ENCODE peak calls at places on chromosomes 3 and 15, in six cellular contexts. Y is pancreas; S is CD8-positive, alpha-beta memory T cell; V is foreskin keratinocyte; Q is keratinocyte; W is hepatocyte. D is an unnamed sample.

GRCh38 chr3:66312039-66312438 is 91.2 kb downstream of the SLC25A26 start:
- DNase-seq in W (no peak), V (no peak), Q (no peak), Y (no peak), S (peak; percentile 75), D (no peak)

GRCh38 chr15:67135494-67135893 is 70.1 kb downstream of the SMAD3 start:
- DNase-seq in Y (no peak), Q (no peak), W (peak; percentile 44), S (no peak), V (no peak), D (no peak)

GRCh38 chr3:71652786-71653419 is 69.4 kb upstream of the FOXP1 start:
- DNase-seq in S (no peak), V (no peak), Y (peak; percentile 61), Q (no peak), W (peak; percentile 72), D (no peak)

GRCh38 chr3:121626495-121626894 is 33.3 kb downstream of the FBXO40 start:
- DNase-seq in S (no peak), Q (no peak), W (no peak), V (no peak), Y (no peak), D (no peak)

GRCh38 chr15:62067448-62068044 is 769 bp downstream of the C2CD4A start:
- DNase-seq in V (no peak), S (peak; percentile 4), Q (no peak), Y (peak; percentile 59), W (peak; percentile 28), D (no peak)

GRCh38 chr15:31503758-31504461 is 177.3 kb downstream of the KLF13 start:
- DNase-seq in W (no peak), Y (no peak), V (no peak), S (no peak), Q (no peak), D (no peak)

GRCh38 chr3:127763337-127763736 is 59.0 kb downstream of the MGLL start:
- DNase-seq in S (no peak), V (no peak), Q (no peak), Y (no peak), W (no peak), D (no peak)

GRCh38 chr3:155325263-155325835 is 31.9 kb upstream of the STRIT1 start:
- DNase-seq in S (no peak), W (no peak), Q (no peak), V (no peak), Y (no peak), D (no peak)

GRCh38 chr3:57048052-57048671 is 12.3 kb upstream of the SPATA12 start:
- DNase-seq in W (no peak), Y (peak; percentile 20), Q (no peak), V (no peak), S (no peak), D (no peak)

GRCh38 chr3:39107874-39108308 is 411 bp downstream of the TTC21A start:
- DNase-seq in V (no peak), S (no peak), Y (no peak), Q (no peak), W (no peak), D (no peak)

GRCh38 chr3:133871368-133872090 is 24.2 kb downstream of the RAB6B start:
- DNase-seq in Y (no peak), W (no peak), Q (no peak), S (no peak), V (no peak), D (no peak)

GRCh38 chr3:139758654-139759291 is 81.0 kb upstream of the NMNAT3 start:
- DNase-seq in Y (no peak), S (no peak), V (no peak), Q (no peak), W (no peak), D (no peak)

GRCh38 chr3:182739619-182740018 is 53.7 kb upstream of the ATP11B start:
- DNase-seq in S (no peak), Q (no peak), V (no peak), W (no peak), Y (no peak), D (no peak)

GRCh38 chr3:23172059-23172458 is 31.1 kb upstream of the UBE2E2 start:
- DNase-seq in W (no peak), Q (no peak), V (no peak), Y (no peak), S (no peak), D (no peak)

GRCh38 chr15:39530446-39531342 is 50.2 kb upstream of the THBS1 start:
- DNase-seq in Q (no peak), S (no peak), Y (no peak), V (no peak), W (no peak), D (no peak)

GRCh38 chr3:9037113-9037715 is 73.9 kb upstream of the RAD18 start:
- DNase-seq in Y (no peak), S (no peak), W (no peak), V (no peak), Q (no peak), D (no peak)

GRCh38 chr15:101362986-101363566 is 68.0 kb upstream of the SNRPA1 start:
- DNase-seq in W (no peak), V (no peak), Y (no peak), S (no peak), Q (no peak), D (no peak)

GRCh38 chr3:127751782-127752181 is 70.5 kb downstream of the MGLL start:
- DNase-seq in Y (no peak), Q (no peak), S (no peak), V (no peak), W (no peak), D (no peak)

GRCh38 chr15:79140846-79141570 is 50.4 kb upstream of the RASGRF1 start:
- DNase-seq in Q (no peak), Y (no peak), S (no peak), V (no peak), W (no peak), D (no peak)

GRCh38 chr3:33417051-33417673 is 23.0 kb downstream of the UBP1 start:
- DNase-seq in W (no peak), S (no peak), V (no peak), Y (no peak), Q (no peak), D (no peak)

GRCh38 chr3:44862221-44862637 is 517 bp downstream of the TMEM42 start:
- DNase-seq in W (no peak), S (no peak), Q (no peak), Y (no peak), V (peak; percentile 32), D (no peak)

GRCh38 chr3:8509961-8510360 is 8.3 kb downstream of the LMCD1 start:
- DNase-seq in Q (no peak), V (no peak), S (no peak), W (no peak), Y (no peak), D (no peak)

GRCh38 chr3:112774293-112774926 is 72.3 kb downstream of the CD200R1L start:
- DNase-seq in W (no peak), V (peak; percentile 90), Q (peak; percentile 36), Y (no peak), S (no peak), D (peak; percentile 84)

GRCh38 chr3:51388286-51389029 is 2.6 kb upstream of the RBM15B start:
- DNase-seq in S (no peak), W (peak; percentile 78), Y (no peak), V (peak; percentile 63), Q (no peak), D (peak; percentile 71)

GRCh38 chr3:197023241-197023997 is 6.2 kb downstream of the MELTF start:
- DNase-seq in V (no peak), W (no peak), Q (no peak), Y (no peak), S (no peak), D (no peak)

GRCh38 chr3:161266731-161267150 is 45.6 kb downstream of the NMD3 start:
- DNase-seq in Q (no peak), Y (no peak), W (no peak), S (no peak), V (peak; percentile 72), D (no peak)

GRCh38 chr3:128584412-128585020 is 66.1 kb downstream of the RPN1 start:
- DNase-seq in Y (peak; percentile 75), Q (no peak), V (peak; percentile 24), S (no peak), W (peak; percentile 71), D (peak; percentile 31)

GRCh38 chr15:41730543-41730942 is 43.7 kb upstream of the MAPKBP1 start:
- DNase-seq in Q (no peak), Y (no peak), W (peak; percentile 5), S (no peak), V (no peak), D (no peak)

GRCh38 chr15:82807920-82808633 is 1.4 kb upstream of the WHAMM start:
- DNase-seq in V (no peak), S (no peak), Y (no peak), Q (no peak), W (no peak), D (no peak)

GRCh38 chr15:65790692-65791334 is 1.3 kb downstream of the DENND4A start:
- DNase-seq in Y (no peak), S (peak; percentile 34), Q (no peak), W (peak; percentile 14), V (no peak), D (no peak)

GRCh38 chr3:44078863-44079262 is 162.8 kb upstream of the TOPAZ1 start:
- DNase-seq in Q (no peak), Y (no peak), W (no peak), S (no peak), V (no peak), D (no peak)

GRCh38 chr3:71389911-71390573 is 193.5 kb downstream of the FOXP1 start:
- DNase-seq in W (peak; percentile 42), Q (no peak), Y (peak; percentile 71), V (no peak), S (no peak), D (no peak)

GRCh38 chr3:64571982-64572381 is 115.8 kb downstream of the ADAMTS9 start:
- DNase-seq in W (no peak), S (no peak), V (no peak), Q (no peak), Y (no peak), D (no peak)

GRCh38 chr15:70463453-70463834 is 299.9 kb downstream of the UACA start:
- DNase-seq in W (no peak), Y (no peak), V (no peak), S (no peak), Q (no peak), D (no peak)
- H3K27ac ChIP-seq in W (no peak overlapping the region), Y (no peak overlapping the region), V (no peak overlapping the region), S (peak overlapping the region; percentile 38), Q (no peak overlapping the region), D (no peak overlapping the region)

DNA sequence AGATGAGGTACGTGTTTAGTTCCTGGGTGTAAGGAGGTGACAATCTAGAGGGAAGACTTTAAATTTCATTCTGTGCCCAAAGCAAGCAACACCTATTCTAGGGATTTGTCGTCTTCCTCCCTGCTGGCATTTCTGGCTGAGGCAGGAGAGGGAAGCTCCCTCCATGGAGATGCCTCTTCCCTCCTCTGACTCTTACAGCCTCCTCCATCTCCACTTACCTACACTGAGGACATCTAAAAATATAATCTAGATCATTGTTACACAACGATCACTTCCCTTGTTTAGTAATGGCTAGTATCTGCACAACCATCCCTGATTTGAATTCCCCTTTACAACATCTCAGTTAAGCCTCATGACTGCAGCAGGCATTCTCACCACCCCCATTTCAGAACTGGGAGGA is 12.4 kb upstream of the RPL32 start:
- DNase-seq in V (no peak), W (no peak), Q (no peak), Y (no peak), S (no peak), D (no peak)
- H3K27ac ChIP-seq in V (no peak overlapping the region), W (no peak overlapping the region), Q (no peak overlapping the region), Y (no peak overlapping the region), S (no peak overlapping the region), D (no peak overlapping the region)

GRCh38 chr3:49671291-49672288 is 2.6 kb upstream of the APEH start:
- DNase-seq in Y (peak; percentile 74), W (peak; percentile 85), V (peak; percentile 17), Q (peak; percentile 71), S (peak; percentile 63), D (peak; percentile 12)
- H3K27ac ChIP-seq in Y (no peak overlapping the region), W (no peak overlapping the region), V (no peak overlapping the region), Q (no peak overlapping the region), S (no peak overlapping the region), D (no peak overlapping the region)

GRCh38 chr15:59296181-59296617 is 76.5 kb downstream of the MYO1E start:
- DNase-seq in Y (no peak), W (no peak), S (no peak), Q (no peak), V (no peak), D (no peak)
- H3K27ac ChIP-seq in Y (no peak overlapping the region), W (peak overlapping the region; percentile 29), S (no peak overlapping the region), Q (peak overlapping the region; percentile 93), V (peak overlapping the region; percentile 76), D (peak overlapping the region; percentile 95)